ENCODE peak calls at places on chromosomes 4 and X, in seven cellular contexts. E is fibroblast of lung, P is transverse colon, H is cardiac fibroblast, F is choroid plexus epithelial cell, A is Panc1, N is pancreas. M is an unnamed sample.
A peak's percentile ranks its signal among the peaks of the same experiment; 100 is the strongest.

GRCh38 chrX:17412692-17413091 is 37.7 kb downstream of the NHS start:
- DNase-seq in E (peak; percentile 87), P (no peak), H (peak; percentile 70), F (peak; percentile 34), A (peak; percentile 2), N (no peak), M (peak; percentile 91)

GRCh38 chr4:183621875-183622274 is 37.1 kb downstream of the RWDD4 start:
- DNase-seq in E (no peak), P (no peak), H (no peak), F (no peak), A (no peak), N (no peak), M (no peak)

GRCh38 chr4:71230258-71230594 is 108.6 kb upstream of the SLC4A4 start:
- DNase-seq in E (peak; percentile 19), P (peak; percentile 38), H (no peak), F (no peak), A (no peak), N (no peak), M (no peak)

GRCh38 chrX:39532761-39533160 is 565.0 kb downstream of the BCOR start:
- DNase-seq in E (no peak), P (no peak), H (no peak), F (no peak), A (no peak), N (no peak), M (no peak)

GRCh38 chr4:97828646-97829045 is 314.6 kb downstream of the STPG2 start:
- DNase-seq in E (no peak), P (no peak), H (no peak), F (no peak), A (no peak), N (no peak), M (no peak)

GRCh38 chrX:138886769-138887168 is 175.3 kb upstream of the FGF13 start:
- DNase-seq in E (peak; percentile 49), P (no peak), H (peak; percentile 19), F (no peak), A (no peak), N (no peak), M (peak; percentile 47)

GRCh38 chrX:13092455-13092941 is 48.1 kb upstream of the FAM9C start:
- DNase-seq in E (no peak), P (peak; percentile 75), H (no peak), F (no peak), A (no peak), N (no peak), M (no peak)

GRCh38 chr4:10622728-10623127 is 61.8 kb downstream of the CLNK start:
- DNase-seq in E (no peak), P (no peak), H (peak; percentile 27), F (peak; percentile 37), A (no peak), N (no peak), M (no peak)

GRCh38 chr4:83516042-83516772 is 19.7 kb upstream of the GPAT3 start:
- DNase-seq in E (peak; percentile 91), P (no peak), H (peak; percentile 66), F (peak; percentile 20), A (no peak), N (no peak), M (peak; percentile 95)

GRCh38 chrX:23773601-23774175 is 9.3 kb upstream of the SAT1 start:
- DNase-seq in E (no peak), P (peak; percentile 19), H (no peak), F (no peak), A (no peak), N (no peak), M (no peak)

GRCh38 chr4:113452868-113453620 is 308.5 kb downstream of the CAMK2D start:
- DNase-seq in E (peak; percentile 92), P (no peak), H (peak; percentile 92), F (peak; percentile 96), A (no peak), N (no peak), M (peak; percentile 41)

GRCh38 chr4:42391981-42392380 is 5.3 kb upstream of the SHISA3 start:
- DNase-seq in E (no peak), P (no peak), H (peak; percentile 9), F (no peak), A (no peak), N (no peak), M (no peak)

GRCh38 chrX:40175416-40176255 is 77.9 kb upstream of the BCOR start:
- DNase-seq in E (peak; percentile 57), P (peak; percentile 80), H (peak; percentile 58), F (peak; percentile 53), A (no peak), N (peak; percentile 78), M (peak; percentile 47)

GRCh38 chrX:10939384-10939783 is 171.7 kb upstream of the HCCS start:
- DNase-seq in E (peak; percentile 37), P (no peak), H (peak; percentile 11), F (peak; percentile 38), A (no peak), N (no peak), M (no peak)

GRCh38 chrX:1246816-1247215 is 21.8 kb upstream of the CSF2RA start:
- DNase-seq in E (peak; percentile 7), P (peak; percentile 67), H (peak; percentile 73), F (peak; percentile 63), A (peak; percentile 32), N (peak; percentile 78), M (peak; percentile 41)

GRCh38 chr4:186946682-186947294 is 223.1 kb upstream of the FAT1 start:
- DNase-seq in E (peak; percentile 37), P (peak; percentile 80), H (peak; percentile 14), F (peak; percentile 60), A (no peak), N (peak; percentile 77), M (peak; percentile 18)

GRCh38 chr4:8142556-8142955 is 16.1 kb downstream of the ABLIM2 start:
- DNase-seq in E (no peak), P (no peak), H (no peak), F (no peak), A (no peak), N (no peak), M (no peak)

GRCh38 chr4:105966046-105966445 is 70.8 kb downstream of the NPNT start:
- DNase-seq in E (peak; percentile 44), P (no peak), H (peak; percentile 22), F (peak; percentile 76), A (no peak), N (no peak), M (peak; percentile 39)

GRCh38 chr4:150126880-150127236 is 48.6 kb downstream of the DCLK2 start:
- DNase-seq in E (peak; percentile 88), P (no peak), H (peak; percentile 86), F (peak; percentile 63), A (no peak), N (no peak), M (peak; percentile 81)

GRCh38 chrX:122835886-122836285 is 348.2 kb upstream of the GRIA3 start:
- DNase-seq in E (peak; percentile 57), P (no peak), H (no peak), F (peak; percentile 6), A (no peak), N (no peak), M (peak; percentile 11)

DNA sequence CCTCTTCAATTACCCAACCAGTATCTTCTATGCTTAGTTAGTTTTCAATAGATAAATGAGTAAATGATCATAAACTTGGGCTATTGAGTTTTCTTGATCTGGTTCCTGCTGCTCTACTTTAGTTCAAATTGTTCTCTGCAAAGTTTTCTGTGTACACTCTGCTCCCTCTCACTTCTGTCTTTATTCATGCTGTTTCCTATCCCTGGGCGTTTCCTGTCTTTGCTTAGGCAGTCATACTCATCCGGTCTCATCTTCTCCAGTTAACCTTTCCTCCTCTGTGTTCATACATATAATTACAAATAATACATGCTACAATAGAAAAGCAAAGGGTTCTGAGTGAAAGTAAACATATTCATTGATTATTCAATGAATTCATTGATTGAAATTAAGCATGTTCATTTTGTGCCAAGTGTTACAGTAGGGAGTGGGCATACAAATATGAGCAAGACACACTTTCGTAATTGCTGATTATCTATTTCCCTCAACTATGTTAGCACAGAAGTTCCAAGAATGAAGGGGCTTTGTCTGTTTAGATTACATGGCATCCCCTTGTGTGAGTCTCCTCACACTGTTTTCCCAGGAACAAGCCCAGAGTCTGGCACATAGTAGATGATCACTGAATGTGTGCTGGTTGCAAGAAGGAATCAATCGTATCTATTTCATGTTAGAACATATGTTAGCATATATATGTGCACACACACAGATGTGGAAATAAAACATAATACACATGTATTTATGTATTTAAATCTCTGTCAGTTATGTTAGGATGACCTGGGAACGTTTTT is 1.1 kb downstream of the RAB39B start:
- DNase-seq in E (no peak), P (no peak), H (no peak), F (no peak), A (no peak), N (no peak), M (no peak)
- H3K4me3 ChIP-seq in E (no peak overlapping the region), P (no peak overlapping the region), H (no peak overlapping the region), F (no peak overlapping the region), A (peak overlapping the region; percentile 67), N (no peak overlapping the region), M (no peak overlapping the region)

DNA sequence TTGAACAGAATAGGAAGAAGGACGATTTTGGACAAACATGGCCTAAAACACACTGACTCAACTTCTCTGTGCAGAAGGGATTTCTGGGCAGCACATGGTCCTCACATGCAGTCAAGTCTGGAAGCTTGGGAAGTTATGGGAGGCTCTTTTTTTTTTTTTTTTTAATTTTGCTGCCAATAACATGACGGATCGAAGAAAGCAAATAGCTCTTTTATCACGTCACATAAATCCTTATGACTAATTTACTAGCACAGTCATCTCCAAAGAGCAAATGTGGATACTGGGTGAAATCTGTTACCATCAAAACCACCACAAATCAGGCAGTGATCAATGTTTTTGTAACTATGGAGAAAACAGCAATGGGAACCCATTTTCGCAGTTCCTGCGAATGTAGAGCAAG is 193.3 kb upstream of the FAM9B start:
- DNase-seq in E (peak; percentile 20), P (no peak), H (no peak), F (no peak), A (no peak), N (no peak), M (peak; percentile 60)
- TF ChIP-seq CTCF in E (no peak), P (no peak), H (no peak), F (no peak), A (no peak), N (no peak), M (no peak)

GRCh38 chr4:24980064-24980690 is 50.6 kb downstream of the LGI2 start:
- DNase-seq in E (peak; percentile 59), P (peak; percentile 54), H (peak; percentile 84), F (peak; percentile 81), A (peak; percentile 33), N (no peak), M (peak; percentile 89)
- H3K4me3 ChIP-seq in E (no peak overlapping the region), P (no peak overlapping the region), H (no peak overlapping the region), F (no peak overlapping the region), A (no peak overlapping the region), N (no peak overlapping the region), M (peak overlapping the region; percentile 29)

GRCh38 chrX:119272882-119273806 is 37.1 kb downstream of the PGRMC1 start:
- DNase-seq in E (peak; percentile 48), P (peak; percentile 46), H (peak; percentile 51), F (peak; percentile 58), A (no peak), N (no peak), M (peak; percentile 52)
- TF ChIP-seq CTCF in E (no peak), P (no peak), H (peak; percentile 28), F (peak; percentile 37), A (no peak), N (no peak), M (no peak)